ENCODE peak calls at places on chromosomes 16 and 17, in eight cellular contexts. A, S, X, O, N, W, D and C are unnamed samples.

GRCh38 chr16:74281285-74281684 is 15.3 kb upstream of the PSMD7 start:
- DNase-seq in A (no peak), X (no peak), O (no peak), S (no peak), N (no peak), W (no peak), D (no peak), C (no peak)

GRCh38 chr16:929227-929669 is 41.5 kb downstream of the LMF1 start:
- DNase-seq in S (no peak), D (no peak), W (no peak), O (no peak), X (no peak), N (no peak), A (no peak), C (no peak)

GRCh38 chr17:83192161-83192788 is 112.9 kb downstream of the METRNL start:
- DNase-seq in N (no peak), X (no peak), O (no peak), A (no peak), S (no peak), D (no peak), W (no peak), C (peak)

GRCh38 chr16:28211758-28212531 is at the start of gene XPO6:
- DNase-seq in A (peak), W (peak), S (peak), D (peak), N (peak), O (peak), X (peak), C (peak)

GRCh38 chr17:20262116-20262977 is 205.0 kb downstream of the LGALS9B start:
- DNase-seq in X (no peak), W (no peak), O (no peak), D (no peak), N (no peak), S (peak), A (no peak), C (no peak)

GRCh38 chr16:58109330-58109729 is 19.9 kb downstream of the CFAP20 start:
- DNase-seq in O (no peak), N (no peak), S (no peak), D (no peak), X (peak), A (no peak), W (no peak), C (no peak)

GRCh38 chr16:87160218-87160617 is 157.0 kb downstream of the C16orf95 start:
- DNase-seq in W (no peak), N (no peak), X (peak), S (no peak), A (no peak), O (no peak), D (no peak), C (no peak)

GRCh38 chr16:50153648-50154368 is 702 bp downstream of the TENT4B start:
- DNase-seq in X (peak), A (peak), D (peak), O (no peak), N (no peak), W (no peak), S (peak), C (peak)

GRCh38 chr17:14760719-14761425 is 460.0 kb downstream of the HS3ST3B1 start:
- DNase-seq in S (no peak), X (no peak), A (no peak), N (no peak), W (no peak), D (no peak), O (no peak), C (no peak)

GRCh38 chr17:16282522-16282921 is 65.5 kb downstream of the PIGL start:
- DNase-seq in S (no peak), W (no peak), D (no peak), N (peak), A (no peak), O (no peak), X (no peak), C (no peak)

GRCh38 chr16:75062135-75062943 is 54.2 kb downstream of the LDHD start:
- DNase-seq in O (no peak), S (no peak), N (no peak), W (no peak), D (no peak), A (no peak), X (no peak), C (no peak)

GRCh38 chr16:2520784-2521577 is 810 bp downstream of the AMDHD2 start:
- DNase-seq in X (peak), S (peak), A (peak), N (no peak), W (peak), D (peak), O (no peak), C (peak)

GRCh38 chr16:29315916-29316517 is 90.5 kb downstream of the NPIPB11 start:
- DNase-seq in O (no peak), D (no peak), W (no peak), X (no peak), N (no peak), S (no peak), A (no peak), C (no peak)

GRCh38 chr16:69318911-69319289 is 7.8 kb downstream of the VPS4A start:
- DNase-seq in O (no peak), W (no peak), N (no peak), S (no peak), D (no peak), X (no peak), A (no peak), C (no peak)

GRCh38 chr17:18184143-18185007 is 747 bp downstream of the ALKBH5 start:
- DNase-seq in N (no peak), D (peak), O (no peak), W (peak), X (peak), A (peak), S (peak), C (peak)

GRCh38 chr17:17876959-17877547 is 40.3 kb upstream of the SREBF1 start:
- DNase-seq in A (no peak), S (no peak), O (no peak), W (no peak), D (no peak), X (no peak), N (no peak), C (no peak)

GRCh38 chr16:48300391-48300856 is 53.1 kb upstream of the ABCC11 start:
- DNase-seq in A (no peak), S (peak), N (peak), X (peak), O (no peak), W (no peak), D (no peak), C (no peak)

GRCh38 chr16:9913604-9914330 is 268.5 kb downstream of the GRIN2A start:
- DNase-seq in N (no peak), A (no peak), O (no peak), X (no peak), D (no peak), S (no peak), W (no peak), C (no peak)

GRCh38 chr17:72401883-72402726 is 281.3 kb downstream of the SOX9 start:
- DNase-seq in A (no peak), W (no peak), X (no peak), N (no peak), O (no peak), D (no peak), S (no peak), C (no peak)

GRCh38 chr17:2174471-2175293 is 119.8 kb downstream of the HIC1 start:
- DNase-seq in W (no peak), O (peak), N (no peak), X (peak), S (no peak), A (no peak), D (no peak), C (no peak)

GRCh38 chr16:86492961-86493639 is 17.2 kb upstream of the FOXF1 start:
- DNase-seq in O (no peak), S (no peak), X (no peak), A (no peak), N (no peak), W (no peak), D (no peak), C (no peak)

GRCh38 chr16:16882766-16883165 is 503.8 kb downstream of the NPIPA7 start:
- DNase-seq in N (no peak), A (no peak), S (no peak), D (no peak), O (no peak), X (no peak), W (no peak), C (no peak)

GRCh38 chr17:38815576-38816193 is 9.4 kb downstream of the CWC25 start:
- DNase-seq in A (no peak), D (no peak), O (no peak), S (no peak), X (peak), W (no peak), N (no peak), C (peak)

GRCh38 chr17:49334744-49335512 is 27.1 kb downstream of the ZNF652 start:
- DNase-seq in O (no peak), D (no peak), S (no peak), A (no peak), X (no peak), W (no peak), N (no peak), C (no peak)

GRCh38 chr17:31494259-31495048 is 103.0 kb downstream of the RAB11FIP4 start:
- DNase-seq in W (peak), N (peak), D (peak), S (peak), X (peak), A (peak), O (peak), C (peak)

GRCh38 chr17:58354541-58355216 is 2.7 kb upstream of the SUPT4H1 start:
- DNase-seq in W (no peak), S (no peak), A (no peak), N (no peak), O (no peak), X (peak), D (no peak), C (no peak)

GRCh38 chr16:70395345-70395901 is 43.5 kb downstream of the ST3GAL2 start:
- DNase-seq in D (peak), W (no peak), N (peak), O (no peak), X (peak), S (peak), A (peak), C (peak)

GRCh38 chr17:39555368-39555767 is 52.4 kb downstream of the NEUROD2 start:
- DNase-seq in X (no peak), N (no peak), W (no peak), A (no peak), D (no peak), O (no peak), S (no peak), C (no peak)

GRCh38 chr17:1710807-1711553 is 803 bp upstream of the TLCD2 start:
- DNase-seq in A (no peak), D (no peak), S (no peak), N (no peak), O (no peak), W (no peak), X (no peak), C (no peak)

GRCh38 chr17:57990037-57990436 is 2.0 kb upstream of the VEZF1 start:
- DNase-seq in A (no peak), S (no peak), N (no peak), D (no peak), W (no peak), X (no peak), O (no peak), C (no peak)

GRCh38 chr16:1933097-1933661 is 9.8 kb downstream of the MSRB1 start:
- DNase-seq in X (no peak), N (no peak), S (no peak), O (no peak), D (no peak), A (no peak), W (no peak), C (no peak)

GRCh38 chr17:77282524-77283515 is 142.1 kb downstream of the SEC14L1 start:
- DNase-seq in X (no peak), D (no peak), O (no peak), N (peak), W (no peak), A (no peak), S (no peak), C (peak)